ENCODE peak calls at places on chromosomes 12 and 14, in ten cellular contexts. F, A, V, M, E, C, U, H, P and I are unnamed samples.

GRCh38 chr12:110590806-110591326 is 7.7 kb upstream of the PPTC7 start:
- DNase-seq in A (no peak), P (no peak), V (no peak), E (no peak), F (no peak), H (no peak), M (no peak), C (no peak), U (no peak), I (peak)

GRCh38 chr12:16095531-16096110 is 181.9 kb downstream of the SLC15A5 start:
- DNase-seq in E (no peak), V (no peak), A (no peak), F (no peak), C (no peak), U (no peak), M (no peak), P (no peak), H (no peak), I (no peak)

GRCh38 chr12:112602150-112602549 is 183.4 kb downstream of the PTPN11 start:
- DNase-seq in C (no peak), H (no peak), M (no peak), E (no peak), V (no peak), A (no peak), U (no peak), F (peak), P (no peak), I (no peak)

GRCh38 chr12:120820885-120821510 is 83.2 kb downstream of the SPPL3 start:
- DNase-seq in U (no peak), H (no peak), C (no peak), F (no peak), P (no peak), A (no peak), M (no peak), V (no peak), E (no peak), I (no peak)

GRCh38 chr14:53295985-53296582 is 143.0 kb upstream of the DDHD1 start:
- DNase-seq in M (no peak), U (no peak), F (peak), A (peak), H (peak), E (peak), P (no peak), C (peak), V (no peak), I (peak)

GRCh38 chr12:57452937-57453509 is 2.1 kb upstream of the INHBE start:
- DNase-seq in U (no peak), A (no peak), F (peak), P (peak), C (peak), E (peak), H (no peak), M (peak), V (peak), I (peak)

GRCh38 chr12:57090924-57091632 is 2.2 kb downstream of the NAB2 start:
- DNase-seq in F (no peak), C (peak), U (no peak), M (peak), V (no peak), E (no peak), H (no peak), A (no peak), P (no peak), I (no peak)

GRCh38 chr12:90268574-90268973 is 559.9 kb upstream of the ATP2B1 start:
- DNase-seq in P (no peak), F (no peak), V (no peak), C (no peak), A (no peak), H (no peak), M (no peak), E (no peak), U (no peak), I (no peak)

DNA sequence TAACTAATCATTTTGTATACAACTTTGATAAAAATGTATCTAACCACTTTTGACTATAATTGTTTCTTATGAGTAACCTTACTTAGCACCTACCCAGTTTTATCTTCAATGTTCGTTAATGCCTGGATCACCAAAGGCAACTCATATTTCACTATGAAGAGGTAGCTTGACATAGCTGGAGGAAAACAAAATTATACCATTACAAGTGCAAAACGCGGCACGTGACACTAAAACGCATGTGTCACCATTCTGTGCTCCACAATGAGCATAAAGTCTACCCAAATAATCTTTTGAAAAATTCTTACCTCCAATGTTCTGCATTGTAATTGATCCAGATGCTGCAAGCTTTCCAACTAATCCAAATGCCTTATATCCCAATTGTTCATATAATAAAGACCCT is 5.8 kb downstream of the SLC38A2 start:
- DNase-seq in C (no peak), F (no peak), M (no peak), V (no peak), P (no peak), H (no peak), U (no peak), E (no peak), A (no peak), I (no peak)
- TF ChIP-seq POLR2AphosphoS5 in C (peak), F (no peak), M (no peak), V (no peak), P (no peak), H (no peak), U (no peak), E (no peak), A (no peak), I (no peak)

GRCh38 chr12:94553130-94553519 is 93.5 kb upstream of the CEP83 start:
- DNase-seq in H (no peak), U (no peak), C (no peak), A (peak), V (no peak), E (no peak), M (no peak), P (no peak), F (no peak), I (no peak)

GRCh38 chr12:94553875-94554274 is 94.2 kb upstream of the CEP83 start:
- DNase-seq in C (no peak), H (no peak), V (no peak), M (no peak), E (no peak), F (no peak), A (no peak), P (no peak), U (no peak), I (no peak)

GRCh38 chr12:94551810-94552209 is 92.1 kb upstream of the CEP83 start:
- DNase-seq in P (no peak), H (no peak), M (no peak), E (no peak), A (no peak), C (no peak), F (no peak), V (no peak), U (no peak), I (no peak)

GRCh38 chr12:94555687-94556086 is 94.7 kb downstream of the TMCC3 start:
- DNase-seq in C (no peak), A (no peak), V (no peak), U (no peak), M (no peak), F (no peak), E (no peak), P (no peak), H (no peak), I (no peak)

GRCh38 chr12:94550964-94551363 is 91.3 kb upstream of the CEP83 start:
- DNase-seq in E (no peak), M (no peak), V (no peak), P (no peak), A (no peak), F (no peak), H (no peak), C (no peak), U (no peak), I (no peak)
- TF ChIP-seq POLR2AphosphoS5 in E (no peak), M (no peak), V (no peak), P (no peak), A (no peak), F (no peak), H (no peak), C (no peak), U (no peak), I (no peak)

DNA sequence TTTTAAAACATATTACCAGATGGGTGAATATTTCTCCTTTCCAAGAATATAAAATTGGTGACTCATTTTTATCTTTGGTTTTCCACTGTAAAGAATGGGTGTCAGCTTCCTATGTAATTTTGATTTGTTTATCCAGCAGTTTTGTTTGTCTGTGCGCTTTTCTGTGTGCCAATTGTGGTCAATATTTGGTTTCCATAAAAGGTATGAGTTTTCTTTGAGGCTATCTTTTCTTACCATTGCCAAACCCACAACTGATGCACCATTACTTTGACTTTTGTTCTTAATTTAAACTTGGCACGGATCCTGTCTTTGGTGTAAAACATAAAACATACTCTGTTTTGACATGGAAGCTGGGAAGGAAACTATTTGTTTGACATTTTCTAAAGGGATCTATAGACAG is 78.8 kb upstream of the NAV3 start:
- DNase-seq in P (no peak), H (no peak), A (no peak), M (no peak), C (no peak), F (no peak), U (no peak), E (no peak), V (no peak), I (no peak)
- TF ChIP-seq POLR2AphosphoS5 in P (no peak), H (no peak), A (no peak), M (no peak), C (peak), F (no peak), U (no peak), E (no peak), V (no peak), I (no peak)

GRCh38 chr12:1131811-1132224 is 140.8 kb downstream of the ERC1 start:
- DNase-seq in F (no peak), U (no peak), V (peak), P (no peak), C (no peak), M (no peak), H (no peak), E (no peak), A (no peak), I (no peak)

GRCh38 chr12:1127021-1127420 is 136.0 kb downstream of the ERC1 start:
- DNase-seq in P (no peak), A (no peak), V (no peak), F (no peak), U (no peak), M (no peak), C (no peak), H (no peak), E (no peak), I (no peak)

GRCh38 chr12:1132309-1132708 is 141.3 kb downstream of the ERC1 start:
- DNase-seq in M (no peak), H (no peak), E (no peak), U (no peak), P (no peak), C (no peak), V (no peak), F (no peak), A (no peak), I (no peak)

GRCh38 chr12:1130571-1130970 is 139.5 kb downstream of the ERC1 start:
- DNase-seq in A (peak), E (no peak), H (no peak), M (no peak), C (no peak), U (no peak), P (no peak), F (no peak), V (no peak), I (peak)

DNA sequence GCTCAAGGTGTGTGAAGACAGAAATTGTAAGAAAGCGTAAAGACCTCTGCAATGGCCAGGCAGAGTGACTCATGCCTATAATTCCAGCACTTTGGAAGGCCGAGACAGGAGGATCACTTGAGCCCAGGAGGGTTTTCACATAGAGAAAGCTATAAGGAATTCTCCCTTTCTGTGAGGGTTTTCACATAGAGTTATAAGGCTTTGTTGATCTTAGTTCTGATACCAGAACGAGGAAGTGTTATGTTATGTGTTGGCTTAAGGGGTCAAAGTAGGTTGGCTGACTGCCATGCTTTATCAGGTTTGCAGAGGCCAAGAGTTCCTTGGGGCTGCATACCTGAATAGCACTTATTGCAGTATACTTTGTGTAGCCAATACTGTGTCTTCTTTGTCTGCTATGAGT is 139.1 kb downstream of the ERC1 start:
- DNase-seq in M (no peak), U (no peak), C (no peak), E (no peak), A (peak), H (no peak), F (no peak), P (peak), V (no peak), I (peak)
- TF ChIP-seq POLR2AphosphoS5 in M (no peak), U (no peak), C (no peak), E (no peak), A (peak), H (no peak), F (no peak), P (no peak), V (no peak), I (no peak)

DNA sequence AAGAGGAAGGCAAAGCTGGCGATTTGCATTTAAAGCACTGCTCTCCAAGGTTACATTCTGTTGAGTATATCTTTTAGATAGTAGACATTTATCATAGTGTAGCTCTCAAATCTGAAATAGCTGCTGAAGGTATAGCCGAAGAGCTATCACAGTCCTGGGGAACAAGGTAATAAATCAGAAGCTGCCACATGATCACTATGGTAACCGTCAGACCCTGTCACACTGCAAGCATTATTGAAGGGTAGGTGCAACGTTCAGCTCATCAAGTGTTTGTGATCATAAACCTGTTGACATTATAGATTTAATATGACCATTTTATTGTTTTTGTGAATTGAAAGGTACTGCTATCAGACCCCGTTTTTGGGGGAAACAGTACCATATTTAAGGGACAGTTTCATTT is 297.5 kb upstream of the E2F7 start:
- DNase-seq in F (no peak), C (no peak), U (no peak), V (no peak), H (no peak), E (no peak), M (no peak), P (no peak), A (no peak), I (no peak)
- TF ChIP-seq POLR2AphosphoS5 in F (no peak), C (no peak), U (no peak), V (no peak), H (no peak), E (no peak), M (no peak), P (no peak), A (no peak), I (no peak)

GRCh38 chr12:71282925-71283324 is 125.1 kb upstream of the TSPAN8 start:
- DNase-seq in V (no peak), P (no peak), M (no peak), A (no peak), H (no peak), F (no peak), C (no peak), U (no peak), E (no peak), I (no peak)

GRCh38 chr12:71281425-71281824 is 123.6 kb upstream of the TSPAN8 start:
- DNase-seq in A (no peak), C (no peak), F (no peak), V (no peak), M (no peak), E (no peak), U (no peak), P (no peak), H (no peak), I (no peak)

GRCh38 chr12:71283883-71284282 is 126.1 kb upstream of the TSPAN8 start:
- DNase-seq in P (no peak), M (no peak), V (no peak), F (no peak), A (no peak), H (no peak), C (no peak), E (no peak), U (no peak), I (no peak)

GRCh38 chr12:71277866-71278265 is 120.1 kb upstream of the TSPAN8 start:
- DNase-seq in A (no peak), V (no peak), U (no peak), C (no peak), M (no peak), F (no peak), P (no peak), E (no peak), H (no peak), I (no peak)

GRCh38 chr12:71282020-71282419 is 124.2 kb upstream of the TSPAN8 start:
- DNase-seq in H (no peak), E (no peak), M (no peak), F (peak), U (no peak), P (no peak), C (no peak), A (no peak), V (no peak), I (no peak)
- TF ChIP-seq POLR2AphosphoS5 in H (no peak), E (no peak), M (no peak), F (no peak), U (no peak), P (no peak), C (no peak), A (no peak), V (no peak), I (no peak)

DNA sequence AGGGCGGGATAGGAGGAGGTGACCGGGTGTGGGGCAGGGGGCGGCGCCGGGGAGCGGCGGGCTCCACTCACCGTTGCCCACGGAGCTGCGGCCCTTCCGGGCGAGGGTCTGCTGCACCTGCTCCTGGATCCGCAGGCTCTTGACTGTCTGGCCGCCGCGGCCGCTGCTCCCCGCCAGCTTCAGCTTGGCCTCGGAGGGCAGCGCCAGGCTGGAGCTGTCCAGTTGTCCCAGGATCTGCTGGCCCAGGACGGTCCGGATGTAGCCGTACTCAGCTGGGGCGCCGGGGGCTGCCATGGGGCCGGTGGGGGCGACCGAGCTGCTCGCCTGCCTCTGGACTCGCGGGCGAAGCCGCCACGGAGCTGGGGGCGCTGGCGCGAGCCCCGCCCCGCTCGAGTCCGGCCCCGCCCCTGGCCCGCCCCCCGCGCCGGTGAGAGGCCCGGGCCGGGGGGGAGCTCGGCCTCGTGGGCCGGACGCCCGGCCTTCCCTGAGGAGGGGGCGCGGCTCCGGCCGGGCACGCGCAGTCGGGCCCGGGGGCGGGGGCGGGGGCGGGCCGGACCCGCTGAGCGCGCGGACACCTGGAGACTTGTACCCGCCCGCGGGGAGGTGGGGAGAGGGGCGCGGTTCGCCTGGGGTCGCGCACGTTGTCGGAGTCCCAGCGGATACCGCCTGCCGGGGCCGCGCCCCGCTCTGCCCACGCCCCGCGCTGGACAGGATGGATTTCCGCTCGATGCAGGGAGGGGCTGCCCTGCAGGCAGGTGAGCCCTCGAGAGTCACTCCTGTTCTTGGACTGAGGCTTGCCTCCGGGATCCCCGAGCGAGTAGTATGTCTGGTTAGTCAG is at the start of gene PKP2:
- DNase-seq in P (peak), F (peak), C (peak), U (no peak), V (peak), H (no peak), A (peak), M (no peak), E (peak), I (peak)
- TF ChIP-seq POLR2AphosphoS5 in P (peak), F (peak), C (no peak), U (no peak), V (no peak), H (no peak), A (peak), M (peak), E (no peak), I (peak)

GRCh38 chr12:30985814-30986452 is 59.4 kb downstream of the TSPAN11 start:
- DNase-seq in U (no peak), F (peak), A (peak), H (peak), V (no peak), M (no peak), P (peak), E (peak), C (peak), I (peak)
- TF ChIP-seq POLR2AphosphoS5 in U (no peak), F (no peak), A (no peak), H (no peak), V (no peak), M (no peak), P (no peak), E (no peak), C (no peak), I (no peak)